ENCODE peak calls at places on chromosomes 2 and 18, in five cellular contexts. D, X, Q, P and O are unnamed samples.
A peak's percentile ranks its signal among the peaks of the same experiment; 100 is the strongest.

GRCh38 chr2:8219631-8220393 is 462.0 kb upstream of the ID2 start:
- DNase-seq in Q (no peak), D (no peak), X (no peak), P (no peak), O (no peak)

GRCh38 chr2:232421189-232421785 is 14.6 kb downstream of the ALPG start:
- DNase-seq in D (peak; percentile 32), Q (no peak), X (peak; percentile 33), P (no peak), O (peak; percentile 42)

GRCh38 chr2:95323347-95324155 is 26.4 kb downstream of the KCNIP3 start:
- DNase-seq in P (peak; percentile 63), D (peak; percentile 55), X (peak; percentile 52), Q (no peak), O (peak; percentile 43)

GRCh38 chr2:200288670-200289429 is 17.6 kb upstream of the SPATS2L start:
- DNase-seq in X (no peak), Q (no peak), D (no peak), P (no peak), O (no peak)

GRCh38 chr2:221203846-221204245 is 368.3 kb downstream of the EPHA4 start:
- DNase-seq in P (no peak), Q (no peak), D (no peak), X (no peak), O (peak; percentile 24)

GRCh38 chr18:58337688-58338087 is 291.2 kb downstream of the ALPK2 start:
- DNase-seq in Q (no peak), X (no peak), P (no peak), D (no peak), O (peak; percentile 61)

GRCh38 chr18:37364237-37364636 is 201.4 kb downstream of the CELF4 start:
- DNase-seq in Q (no peak), X (no peak), D (no peak), P (peak; percentile 84), O (no peak)

GRCh38 chr18:37669991-37670534 is 104.5 kb upstream of the CELF4 start:
- DNase-seq in X (no peak), P (peak; percentile 43), D (no peak), Q (no peak), O (no peak)

GRCh38 chr2:105598853-105599252 is 145.9 kb upstream of the NCK2 start:
- DNase-seq in D (no peak), P (no peak), Q (no peak), X (no peak), O (no peak)

GRCh38 chr2:160583823-160584537 is 90.4 kb upstream of the RBMS1 start:
- DNase-seq in Q (no peak), P (no peak), D (no peak), X (no peak), O (no peak)

GRCh38 chr2:48733067-48733503 is 22.4 kb downstream of the LHCGR start:
- DNase-seq in D (no peak), X (no peak), P (no peak), Q (no peak), O (no peak)

GRCh38 chr18:58578835-58579560 is 49.9 kb downstream of the ALPK2 start:
- DNase-seq in X (no peak), D (no peak), Q (no peak), P (no peak), O (no peak)

GRCh38 chr2:174603280-174603679 is 5.7 kb upstream of the WIPF1 start:
- DNase-seq in Q (peak; percentile 17), X (peak; percentile 66), P (no peak), D (peak; percentile 23), O (peak; percentile 57)

GRCh38 chr2:189407944-189408209 is 33.4 kb upstream of the WDR75 start:
- DNase-seq in P (no peak), Q (no peak), D (no peak), X (no peak), O (no peak)

GRCh38 chr2:187206071-187206470 is 242.0 kb downstream of the CALCRL start:
- DNase-seq in X (peak; percentile 52), D (no peak), P (no peak), Q (no peak), O (no peak)

GRCh38 chr2:235832941-235833340 is 335.2 kb downstream of the GBX2 start:
- DNase-seq in D (no peak), X (no peak), P (peak; percentile 53), Q (no peak), O (no peak)

GRCh38 chr2:62216616-62217015 is 20.7 kb downstream of the B3GNT2 start:
- DNase-seq in X (no peak), D (no peak), P (no peak), Q (no peak), O (no peak)

GRCh38 chr2:100820346-100821254 is 661 bp downstream of the NPAS2 start:
- DNase-seq in P (peak; percentile 67), D (no peak), X (peak; percentile 39), Q (no peak), O (peak; percentile 54)

GRCh38 chr2:75716406-75716805 is 5.7 kb upstream of the GCFC2 start:
- DNase-seq in Q (no peak), P (no peak), X (no peak), D (no peak), O (no peak)

GRCh38 chr2:234436482-234436837 is 60.4 kb downstream of the ARL4C start:
- DNase-seq in X (no peak), Q (no peak), P (no peak), D (no peak), O (no peak)

GRCh38 chr2:177155631-177156030 is 57.0 kb upstream of the HNRNPA3 start:
- DNase-seq in D (no peak), P (no peak), Q (no peak), X (no peak), O (no peak)

GRCh38 chr2:115194623-115195022 is 752.2 kb downstream of the DPP10 start:
- DNase-seq in X (no peak), P (no peak), Q (no peak), D (no peak), O (no peak)

GRCh38 chr2:230650585-230651137 is 62.0 kb upstream of the CAB39 start:
- DNase-seq in P (peak; percentile 27), Q (peak; percentile 42), X (peak; percentile 46), D (no peak), O (no peak)

GRCh38 chr18:10101293-10101701 is 187.5 kb downstream of the VAPA start:
- DNase-seq in D (no peak), P (peak; percentile 72), Q (no peak), X (peak; percentile 11), O (no peak)

GRCh38 chr18:50193796-50194622 is 938 bp downstream of the MYO5B start:
- DNase-seq in D (no peak), P (peak; percentile 72), Q (peak; percentile 11), X (peak; percentile 58), O (peak; percentile 55)

GRCh38 chr2:3146772-3147640 is 230.6 kb downstream of the EIPR1 start:
- DNase-seq in P (no peak), D (no peak), Q (no peak), X (no peak), O (no peak)

GRCh38 chr2:121650554-121650930 is 1.3 kb upstream of the CLASP1 start:
- DNase-seq in Q (peak; percentile 12), P (no peak), D (no peak), X (peak; percentile 44), O (peak; percentile 19)

GRCh38 chr18:55138401-55138800 is 179.1 kb upstream of the CCDC68 start:
- DNase-seq in Q (no peak), X (no peak), P (no peak), D (no peak), O (no peak)

GRCh38 chr2:5841126-5841525 is 148.9 kb downstream of the SOX11 start:
- DNase-seq in X (no peak), D (no peak), Q (no peak), P (no peak), O (no peak)

GRCh38 chr2:97849881-97850540 is 136.6 kb downstream of the ZAP70 start:
- DNase-seq in P (no peak), X (no peak), Q (no peak), D (no peak), O (no peak)

GRCh38 chr2:10502803-10503107 is 54.6 kb upstream of the ODC1 start:
- DNase-seq in P (no peak), Q (no peak), D (no peak), X (no peak), O (no peak)

GRCh38 chr2:61993422-61994024 is 88.0 kb downstream of the COMMD1 start:
- DNase-seq in Q (no peak), X (peak; percentile 55), P (no peak), D (peak; percentile 38), O (peak; percentile 25)

GRCh38 chr18:65751145-65752085 is 603 bp downstream of the CDH7 start:
- DNase-seq in Q (peak; percentile 42), P (peak; percentile 52), D (no peak), X (peak; percentile 59), O (no peak)

GRCh38 chr18:72114801-72115594 is 429.1 kb downstream of the CBLN2 start:
- DNase-seq in P (no peak), X (no peak), D (no peak), Q (no peak), O (no peak)

GRCh38 chr2:72994282-72994990 is 77.1 kb downstream of the SFXN5 start:
- DNase-seq in Q (no peak), D (no peak), X (no peak), P (peak; percentile 55), O (no peak)

GRCh38 chr2:38108907-38109731 is 33.2 kb upstream of the CYP1B1 start:
- DNase-seq in Q (no peak), P (no peak), D (no peak), X (no peak), O (no peak)
- H3K9ac ChIP-seq in Q (no peak overlapping the region), P (peak overlapping the region; percentile 42), D (no peak overlapping the region), X (no peak overlapping the region), O (no peak overlapping the region)

GRCh38 chr18:12742453-12742852 is 39.6 kb downstream of the PSMG2 start:
- DNase-seq in X (no peak), Q (no peak), D (no peak), P (no peak), O (no peak)
- H3K4me1 ChIP-seq in X (no peaks in the 10 kb centered on the region), Q (peaks cover 2% of the 10 kb centered on the region), D (peaks cover 5% of the 10 kb centered on the region), P (no peaks in the 10 kb centered on the region), O (no peaks in the 10 kb centered on the region)

DNA sequence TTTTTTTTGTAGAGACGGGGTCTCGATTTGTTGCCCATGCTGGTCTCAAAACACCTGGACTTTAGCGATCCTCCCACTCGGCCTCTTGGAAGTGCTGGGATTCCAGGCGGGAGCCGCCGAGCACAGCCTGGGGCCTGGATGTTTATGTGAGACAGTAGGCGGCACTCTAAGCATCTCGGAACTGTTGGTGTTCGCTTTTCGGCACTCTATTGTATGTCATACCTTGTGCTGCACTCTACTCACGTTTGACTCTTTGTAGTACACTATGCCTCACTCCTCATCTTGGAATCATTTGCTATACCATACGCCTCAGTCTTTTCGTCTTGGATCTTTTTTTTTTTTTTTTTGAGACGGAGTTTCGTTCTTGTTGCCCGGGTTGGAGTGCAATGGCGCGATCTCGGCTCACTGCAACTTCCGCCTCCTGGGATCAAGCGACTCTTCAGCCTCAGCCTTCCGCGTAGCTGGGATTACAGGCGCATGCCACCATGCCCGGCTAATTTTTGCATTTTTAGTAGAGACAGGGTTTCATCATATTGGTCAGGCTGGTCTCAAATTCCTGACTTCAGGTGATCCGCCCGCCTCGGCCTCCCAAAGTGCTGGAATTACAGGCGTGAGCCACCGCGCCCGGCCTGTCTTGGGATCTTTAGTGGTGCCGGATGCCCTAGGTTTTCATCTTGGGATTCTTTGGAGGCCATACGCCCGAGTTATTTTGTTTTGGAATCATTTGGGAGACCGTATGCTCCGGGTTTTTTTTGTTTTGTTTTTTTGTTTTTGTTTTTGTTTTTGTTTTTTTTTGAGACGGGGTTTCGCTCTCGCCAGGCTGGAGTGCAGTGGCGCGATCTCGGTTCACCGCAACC is 24.2 kb upstream of the ZDBF2 start:
- DNase-seq in X (peak; percentile 70), D (no peak), P (no peak), Q (no peak), O (peak; percentile 25)
- H3K4me3 ChIP-seq in X (peak overlapping the region; percentile 41), D (no peak overlapping the region), P (no peak overlapping the region), Q (peak overlapping the region; percentile 71), O (peak overlapping the region; percentile 15)

GRCh38 chr2:158968396-158969161 is at the start of gene TANC1:
- DNase-seq in D (peak; percentile 74), X (peak; percentile 95), Q (peak; percentile 83), P (peak; percentile 98), O (peak; percentile 96)
- H3K9ac ChIP-seq in D (peak within 1 kb of the TSS; percentile 71), X (no peak within 1 kb of the TSS), Q (peak within 1 kb of the TSS; percentile 15), P (peak within 1 kb of the TSS; percentile 79), O (peak within 1 kb of the TSS; percentile 85)

GRCh38 chr2:42925742-42926437 is 133.5 kb upstream of the HAAO start:
- DNase-seq in X (peak; percentile 52), Q (no peak), D (no peak), P (no peak), O (peak; percentile 55)
- H3K4me1 ChIP-seq in X (peaks cover 91% of the 10 kb centered on the region), Q (peaks cover 72% of the 10 kb centered on the region), D (peaks cover 4% of the 10 kb centered on the region), P (peaks cover 86% of the 10 kb centered on the region), O (peaks cover 46% of the 10 kb centered on the region)